ENCODE peak calls at places on chromosomes 5 and 9, in seven cellular contexts. V, F, C, Q, T, W and G are unnamed samples.

GRCh38 chr9:95528908-95529502 is 12.2 kb upstream of the PTCH1 start:
- DNase-seq in V (no peak), F (no peak), C (no peak), Q (no peak), T (no peak), W (no peak), G (no peak)

GRCh38 chr5:176875783-176876505 is 23.2 kb downstream of the HK3 start:
- DNase-seq in V (peak; percentile 79), F (no peak), C (no peak), Q (no peak), T (no peak), W (no peak), G (no peak)

GRCh38 chr9:25964239-25964638 is 286.0 kb upstream of the TUSC1 start:
- DNase-seq in V (no peak), F (peak; percentile 67), C (peak; percentile 0), Q (no peak), T (peak; percentile 68), W (no peak), G (peak; percentile 14)

GRCh38 chr9:3237121-3237520 is 288.7 kb downstream of the RFX3 start:
- DNase-seq in V (no peak), F (no peak), C (no peak), Q (no peak), T (no peak), W (no peak), G (no peak)

GRCh38 chr5:157855404-157855994 is 3.4 kb downstream of the CLINT1 start:
- DNase-seq in V (no peak), F (peak; percentile 25), C (peak; percentile 77), Q (no peak), T (peak; percentile 82), W (peak; percentile 56), G (peak; percentile 39)

GRCh38 chr5:60148356-60148755 is 254.8 kb upstream of the PDE4D start:
- DNase-seq in V (no peak), F (no peak), C (no peak), Q (no peak), T (peak; percentile 3), W (no peak), G (no peak)

GRCh38 chr9:135244751-135245221 is 157.3 kb downstream of the OLFM1 start:
- DNase-seq in V (peak; percentile 64), F (peak; percentile 64), C (no peak), Q (no peak), T (no peak), W (no peak), G (no peak)

GRCh38 chr5:133883916-133884315 is 84.5 kb downstream of the C5orf15 start:
- DNase-seq in V (peak; percentile 61), F (no peak), C (no peak), Q (no peak), T (no peak), W (no peak), G (no peak)

GRCh38 chr9:93276973-93277372 is 93.0 kb downstream of the WNK2 start:
- DNase-seq in V (no peak), F (no peak), C (peak; percentile 53), Q (no peak), T (no peak), W (no peak), G (no peak)

GRCh38 chr5:125198270-125198974 is 452.0 kb upstream of the ZNF608 start:
- DNase-seq in V (peak; percentile 79), F (peak; percentile 97), C (peak; percentile 83), Q (no peak), T (peak; percentile 87), W (peak; percentile 38), G (peak; percentile 27)

GRCh38 chr5:7902201-7902600 is 33.3 kb downstream of the MTRR start:
- DNase-seq in V (no peak), F (no peak), C (no peak), Q (no peak), T (no peak), W (no peak), G (no peak)

GRCh38 chr9:11443631-11444030 is 830.8 kb upstream of the PTPRD start:
- DNase-seq in V (no peak), F (no peak), C (no peak), Q (no peak), T (no peak), W (no peak), G (no peak)

GRCh38 chr9:97786341-97786740 is 66.7 kb upstream of the FOXE1 start:
- DNase-seq in V (no peak), F (no peak), C (no peak), Q (no peak), T (no peak), W (no peak), G (no peak)

GRCh38 chr5:172179032-172179989 is 8.7 kb downstream of the STK10 start:
- DNase-seq in V (peak; percentile 52), F (no peak), C (peak; percentile 33), Q (no peak), T (peak; percentile 85), W (no peak), G (peak; percentile 25)

GRCh38 chr9:81607593-81608288 is 81.6 kb downstream of the TLE1 start:
- DNase-seq in V (no peak), F (no peak), C (no peak), Q (no peak), T (no peak), W (no peak), G (no peak)

GRCh38 chr5:76620166-76620565 is 3.0 kb downstream of the F2RL2 start:
- DNase-seq in V (no peak), F (no peak), C (no peak), Q (no peak), T (no peak), W (no peak), G (no peak)

GRCh38 chr5:180070726-180071417 is 687 bp downstream of the RNF130 start:
- DNase-seq in V (peak; percentile 85), F (no peak), C (peak; percentile 43), Q (no peak), T (peak; percentile 59), W (no peak), G (peak; percentile 39)

GRCh38 chr5:37234288-37234687 is 14.9 kb downstream of the CPLANE1 start:
- DNase-seq in V (no peak), F (no peak), C (no peak), Q (no peak), T (no peak), W (no peak), G (no peak)

GRCh38 chr9:84781431-84781830 is 111.9 kb downstream of the NTRK2 start:
- DNase-seq in V (no peak), F (no peak), C (no peak), Q (no peak), T (peak; percentile 6), W (no peak), G (no peak)

GRCh38 chr5:166251786-166252185 is 2039.7 kb upstream of the WWC1 start:
- DNase-seq in V (no peak), F (no peak), C (no peak), Q (no peak), T (peak; percentile 34), W (no peak), G (no peak)

GRCh38 chr9:76161546-76161945 is 232.7 kb downstream of the RFK start:
- DNase-seq in V (no peak), F (no peak), C (no peak), Q (no peak), T (peak; percentile 82), W (no peak), G (no peak)

GRCh38 chr5:34570721-34571379 is 85.3 kb upstream of the RAI14 start:
- DNase-seq in V (no peak), F (no peak), C (no peak), Q (no peak), T (peak; percentile 86), W (no peak), G (no peak)

GRCh38 chr9:107286057-107286456 is 3.0 kb downstream of the RAD23B start:
- DNase-seq in V (no peak), F (no peak), C (no peak), Q (no peak), T (peak; percentile 25), W (no peak), G (no peak)

GRCh38 chr9:38422555-38423245 is 1.6 kb downstream of the IGFBPL1 start:
- DNase-seq in V (no peak), F (no peak), C (no peak), Q (no peak), T (no peak), W (no peak), G (no peak)

GRCh38 chr5:64767959-64768357 is 533 bp downstream of the SREK1IP1 start:
- DNase-seq in V (no peak), F (no peak), C (no peak), Q (no peak), T (no peak), W (no peak), G (peak; percentile 16)

GRCh38 chr9:114674076-114674797 is 7.8 kb downstream of the TEX48 start:
- DNase-seq in V (no peak), F (no peak), C (no peak), Q (no peak), T (no peak), W (no peak), G (no peak)

GRCh38 chr5:10452768-10453331 is 11.2 kb downstream of the ROPN1L start:
- DNase-seq in V (no peak), F (peak; percentile 84), C (peak; percentile 67), Q (no peak), T (peak; percentile 91), W (no peak), G (no peak)

GRCh38 chr5:99437986-99438385 is 509.2 kb upstream of the CHD1 start:
- DNase-seq in V (no peak), F (no peak), C (no peak), Q (no peak), T (no peak), W (no peak), G (no peak)

GRCh38 chr9:94623253-94623652 is 16.1 kb downstream of the FBP1 start:
- DNase-seq in V (peak; percentile 82), F (no peak), C (peak; percentile 67), Q (peak; percentile 26), T (peak; percentile 23), W (no peak), G (peak; percentile 55)

GRCh38 chr5:113612060-113612496 is 98.6 kb downstream of the YTHDC2 start:
- DNase-seq in V (no peak), F (no peak), C (peak; percentile 35), Q (no peak), T (peak; percentile 63), W (no peak), G (no peak)

GRCh38 chr9:135093911-135094584 is 6.6 kb downstream of the OLFM1 start:
- DNase-seq in V (no peak), F (no peak), C (no peak), Q (no peak), T (no peak), W (no peak), G (no peak)

GRCh38 chr9:72467766-72468738 is 53.4 kb upstream of the TMC1 start:
- DNase-seq in V (no peak), F (no peak), C (no peak), Q (no peak), T (peak; percentile 45), W (no peak), G (no peak)

GRCh38 chr5:39547548-39548154 is 122.9 kb upstream of the DAB2 start:
- DNase-seq in V (no peak), F (peak; percentile 40), C (peak; percentile 60), Q (no peak), T (peak; percentile 94), W (peak; percentile 45), G (peak; percentile 20)